ENCODE peak calls at places on chromosomes 11 and 22, in nine cellular contexts. Z, U, W, M, T, C, K, N and S are unnamed samples. For H3K4me1, the result is how much of the 10 kb centered on the place peaks cover.

GRCh38 chr11:6604081-6604626 is 580 bp downstream of the ILK start:
- DNase-seq in N (peak), T (peak), K (peak), W (no peak), Z (peak), M (peak), U (peak), C (no peak), S (peak)

GRCh38 chr11:66497206-66497605 is 13.2 kb upstream of the BBS1 start:
- DNase-seq in M (no peak), N (no peak), K (no peak), Z (no peak), C (no peak), W (no peak), T (no peak), U (no peak), S (no peak)

GRCh38 chr11:19577849-19578619 is 134.6 kb upstream of the NAV2 start:
- DNase-seq in W (no peak), K (no peak), T (peak), C (no peak), U (peak), M (no peak), N (no peak), Z (no peak), S (peak)

GRCh38 chr11:1562469-1563148 is 9.5 kb downstream of the DUSP8 start:
- DNase-seq in C (no peak), U (no peak), Z (no peak), M (no peak), T (no peak), W (no peak), N (no peak), K (no peak), S (no peak)

GRCh38 chr11:19968860-19969259 is 191.4 kb downstream of the DBX1 start:
- DNase-seq in M (no peak), Z (peak), T (no peak), W (no peak), N (no peak), U (no peak), K (no peak), C (no peak), S (no peak)

GRCh38 chr11:117519590-117519989 is 191.9 kb downstream of the CEP164 start:
- DNase-seq in U (no peak), N (no peak), W (no peak), T (no peak), K (no peak), C (no peak), Z (no peak), M (no peak), S (no peak)

GRCh38 chr11:104134760-104135159 is 29.2 kb downstream of the PDGFD start:
- DNase-seq in M (peak), Z (peak), C (no peak), T (peak), W (no peak), K (no peak), U (no peak), N (no peak), S (peak)

GRCh38 chr11:37496196-37496595 is 898.2 kb upstream of the RAG2 start:
- DNase-seq in T (no peak), K (no peak), Z (no peak), C (no peak), U (no peak), M (no peak), N (no peak), W (no peak), S (no peak)

GRCh38 chr11:131038597-131038996 is 122.3 kb upstream of the SNX19 start:
- DNase-seq in T (peak), N (no peak), W (no peak), M (peak), U (no peak), Z (peak), K (no peak), C (no peak), S (no peak)

GRCh38 chr11:3138178-3139085 is 26.7 kb downstream of the OSBPL5 start:
- DNase-seq in Z (no peak), W (no peak), C (no peak), M (peak), N (peak), T (no peak), K (no peak), U (peak), S (no peak)

GRCh38 chr11:130915556-130916237 is 582 bp downstream of the SNX19 start:
- DNase-seq in N (no peak), M (no peak), T (no peak), K (no peak), W (no peak), Z (no peak), C (no peak), U (no peak), S (no peak)

GRCh38 chr11:126338346-126339055 is 17.0 kb upstream of the ST3GAL4 start:
- DNase-seq in M (no peak), K (no peak), C (no peak), T (no peak), Z (no peak), W (no peak), U (no peak), N (no peak), S (no peak)

GRCh38 chr11:43924112-43924855 is 18.2 kb upstream of the C11orf96 start:
- DNase-seq in T (no peak), N (peak), U (peak), W (no peak), Z (no peak), C (no peak), K (no peak), M (no peak), S (no peak)

GRCh38 chr11:8871283-8871775 is 39.7 kb upstream of the AKIP1 start:
- DNase-seq in W (no peak), U (peak), Z (peak), N (no peak), M (peak), T (peak), C (peak), K (peak), S (peak)

GRCh38 chr11:114340311-114341131 is 44.3 kb downstream of the NNMT start:
- DNase-seq in W (no peak), U (peak), Z (peak), K (peak), C (peak), T (peak), M (peak), N (peak), S (peak)

GRCh38 chr22:32206774-32207758 is 2.2 kb upstream of the RFPL2 start:
- DNase-seq in M (peak), T (peak), N (peak), U (no peak), C (peak), K (peak), Z (peak), W (no peak), S (peak)

GRCh38 chr11:64935634-64936081 is at the start of gene GPHA2:
- DNase-seq in M (peak), K (no peak), W (no peak), N (peak), U (no peak), T (no peak), C (no peak), Z (no peak), S (peak)

GRCh38 chr11:35272391-35272821 is 133.4 kb downstream of the CD44 start:
- DNase-seq in C (no peak), Z (no peak), T (no peak), U (no peak), M (no peak), W (no peak), K (no peak), N (no peak), S (no peak)

GRCh38 chr11:625636-626319 is 1.0 kb upstream of the CDHR5 start:
- DNase-seq in C (no peak), K (peak), U (peak), T (no peak), N (no peak), Z (no peak), W (no peak), M (no peak), S (no peak)

GRCh38 chr11:85238907-85239306 is 388.2 kb downstream of the DLG2 start:
- DNase-seq in K (no peak), U (no peak), W (no peak), Z (no peak), C (no peak), N (no peak), M (no peak), T (no peak), S (no peak)

GRCh38 chr11:15123849-15124248 is 9.1 kb downstream of the INSC start:
- DNase-seq in N (no peak), T (peak), Z (peak), C (peak), U (no peak), M (peak), W (peak), K (no peak), S (peak)

GRCh38 chr22:36816338-36816634 is 549 bp downstream of the PVALB start:
- DNase-seq in T (no peak), C (no peak), M (peak), U (no peak), Z (no peak), K (no peak), N (peak), W (no peak), S (no peak)
- H3K9ac ChIP-seq in T (no peak), C (no peak), M (peak), U (peak), Z (no peak), K (no peak), N (no peak), W (no peak), S (no peak)

DNA sequence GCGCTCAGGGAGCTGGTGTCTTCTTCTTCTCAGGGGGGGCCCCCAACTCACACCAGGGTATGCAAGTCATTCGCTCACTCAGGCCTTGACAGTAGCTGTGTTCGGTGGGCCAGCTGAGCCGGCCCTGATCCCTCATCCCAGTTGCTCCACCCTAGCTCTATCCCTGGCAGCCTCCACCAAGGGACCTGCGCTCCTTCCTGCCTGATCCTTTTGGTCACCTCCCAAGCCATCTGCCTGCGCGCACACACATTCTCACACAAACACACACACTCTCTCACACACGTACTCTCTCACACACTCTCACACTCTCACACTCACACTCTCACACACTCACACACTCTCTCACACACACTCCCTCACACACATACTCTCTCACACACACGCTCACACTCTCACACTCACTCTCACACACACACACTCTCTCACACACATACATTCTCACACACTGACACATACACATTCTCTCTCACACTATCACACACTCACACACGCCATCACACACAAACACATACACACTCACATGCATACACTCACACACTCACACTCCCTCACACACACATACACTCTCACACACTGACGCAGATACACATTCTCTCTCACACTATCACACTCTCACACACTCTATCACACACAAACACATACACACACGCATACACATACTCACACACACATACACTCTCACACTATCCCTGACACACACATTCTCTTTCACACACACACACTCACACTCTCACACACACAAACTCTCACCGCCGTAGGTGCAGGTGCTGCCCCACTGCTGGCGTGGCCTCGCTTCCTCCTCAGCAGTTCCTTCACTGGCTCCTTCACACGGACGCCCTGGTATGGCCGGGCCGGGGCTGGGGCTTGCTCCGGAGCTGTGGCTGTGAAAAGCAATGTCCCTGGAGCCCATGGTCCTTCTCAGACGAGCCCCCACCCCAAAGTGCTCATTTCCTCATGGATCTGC is 20.8 kb downstream of the POU2AF1 start:
- DNase-seq in U (peak), K (no peak), W (no peak), M (no peak), T (no peak), N (no peak), Z (no peak), C (no peak), S (no peak)
- H3K4me1 ChIP-seq in U (under half), K (under half), W (under half), M (under half), T (under half), N (under half), Z (under half), C (under half), S (under half)

GRCh38 chr22:24205438-24206189 is 24.3 kb downstream of the SUSD2 start:
- DNase-seq in C (no peak), Z (peak), U (no peak), T (no peak), K (no peak), N (no peak), M (no peak), W (no peak), S (no peak)

GRCh38 chr22:24209016-24209415 is 27.7 kb downstream of the SUSD2 start:
- DNase-seq in Z (no peak), T (no peak), M (no peak), C (no peak), K (no peak), W (no peak), N (no peak), U (no peak), S (peak)

GRCh38 chr22:24207264-24208011 is 26.2 kb downstream of the SUSD2 start:
- DNase-seq in T (peak), Z (no peak), C (no peak), N (no peak), K (no peak), M (no peak), W (no peak), U (no peak), S (no peak)

DNA sequence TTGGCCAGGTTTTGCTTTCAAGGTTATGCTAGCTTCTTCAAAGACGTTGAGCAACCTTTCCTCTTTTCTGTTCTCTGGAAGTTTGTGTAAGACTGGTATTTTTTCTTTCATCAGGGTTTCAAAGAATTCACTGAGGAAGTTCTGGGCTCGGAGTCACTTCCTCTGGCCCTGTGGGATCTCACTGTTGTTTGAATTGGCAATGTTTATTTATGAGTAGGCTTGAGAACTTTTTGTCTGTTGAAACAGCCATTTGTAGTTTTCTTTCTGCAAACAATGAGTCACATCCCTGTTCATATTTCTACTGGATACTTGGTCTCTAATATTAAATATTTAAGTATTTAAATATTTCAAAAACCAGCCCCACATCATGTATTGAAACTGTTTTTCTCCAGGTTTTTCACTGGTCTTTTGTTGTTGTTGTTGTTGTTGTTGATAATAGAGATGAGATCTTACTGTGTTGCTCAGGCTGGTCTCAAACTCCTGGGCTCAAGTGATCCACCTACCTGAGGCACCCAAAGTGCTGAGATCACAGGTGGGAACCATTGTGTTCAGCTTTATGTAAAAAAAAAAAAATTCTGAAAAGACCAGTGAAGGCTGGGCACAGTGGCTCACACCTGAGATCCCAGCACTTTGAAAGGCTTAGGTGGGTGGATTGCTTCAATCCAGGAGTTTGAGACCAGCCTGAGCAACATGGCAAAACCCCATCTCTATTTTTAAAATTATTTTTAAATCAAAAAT is 26.9 kb downstream of the SUSD2 start:
- DNase-seq in W (no peak), N (no peak), C (peak), K (no peak), T (peak), M (no peak), Z (peak), U (no peak), S (peak)
- H3K9ac ChIP-seq in W (peak), N (no peak), C (peak), K (no peak), T (no peak), M (no peak), Z (peak), U (no peak), S (peak)

DNA sequence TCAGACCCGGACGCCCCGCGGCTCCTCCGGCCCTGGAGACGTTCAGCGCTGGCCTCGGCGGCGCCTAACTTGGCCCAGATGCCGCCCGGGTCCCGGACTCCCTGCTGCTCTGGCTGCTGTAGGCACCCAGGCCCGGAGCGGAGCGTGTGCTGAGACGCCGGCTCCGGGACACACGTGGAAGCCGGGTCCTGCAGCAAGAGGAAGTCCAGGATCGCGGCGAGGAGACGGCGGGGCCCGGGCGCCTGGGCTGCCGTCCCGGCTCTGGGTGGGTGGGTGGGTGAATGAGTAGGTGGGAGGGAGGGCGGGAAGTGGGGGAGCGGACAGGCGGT is 223 bp downstream of the WT1 start:
- DNase-seq in K (no peak), C (no peak), T (no peak), M (no peak), Z (no peak), W (no peak), U (no peak), N (no peak), S (no peak)
- H3K4me1 ChIP-seq in K (under half), C (under half), T (under half), M (under half), Z (under half), W (under half), U (under half), N (under half), S (under half)

GRCh38 chr11:57599381-57599780 is 1.9 kb downstream of the SERPING1 start:
- DNase-seq in C (no peak), Z (no peak), K (no peak), U (no peak), W (no peak), T (no peak), M (peak), N (no peak), S (no peak)
- H3K9ac ChIP-seq in C (no peak), Z (no peak), K (no peak), U (peak), W (no peak), T (no peak), M (no peak), N (no peak), S (peak)

DNA sequence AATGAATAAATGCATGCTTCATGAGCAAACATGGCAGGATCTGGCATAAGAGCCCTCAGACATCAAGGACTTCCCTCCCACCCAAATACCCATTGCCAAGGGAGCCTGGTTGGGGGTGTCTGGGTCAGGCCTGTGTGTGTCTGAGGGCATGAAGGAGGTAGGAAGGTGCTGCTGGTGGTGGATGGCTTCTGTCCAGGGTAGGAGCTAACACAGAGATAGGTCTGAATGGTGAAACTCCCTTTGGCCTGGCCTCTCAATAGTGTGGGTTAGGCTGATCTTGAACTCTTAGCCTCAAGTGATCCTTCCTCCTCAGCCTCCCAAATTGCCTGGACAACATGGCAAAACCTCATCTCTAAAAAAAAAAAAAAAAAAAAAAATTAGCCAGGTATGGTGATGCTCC is 2.8 kb downstream of the AMPD3 start:
- DNase-seq in C (no peak), W (no peak), N (peak), K (no peak), T (no peak), M (no peak), U (no peak), Z (no peak), S (no peak)
- H3K4me1 ChIP-seq in C (under half), W (under half), N (under half), K (under half), T (under half), M (under half), U (under half), Z (under half), S (under half)

GRCh38 chr11:48006301-48006992 is 26.1 kb downstream of the PTPRJ start:
- DNase-seq in C (no peak), M (no peak), W (no peak), Z (peak), K (no peak), U (no peak), T (peak), N (no peak), S (peak)
- H3K9ac ChIP-seq in C (no peak), M (no peak), W (no peak), Z (no peak), K (no peak), U (no peak), T (no peak), N (no peak), S (peak)

DNA sequence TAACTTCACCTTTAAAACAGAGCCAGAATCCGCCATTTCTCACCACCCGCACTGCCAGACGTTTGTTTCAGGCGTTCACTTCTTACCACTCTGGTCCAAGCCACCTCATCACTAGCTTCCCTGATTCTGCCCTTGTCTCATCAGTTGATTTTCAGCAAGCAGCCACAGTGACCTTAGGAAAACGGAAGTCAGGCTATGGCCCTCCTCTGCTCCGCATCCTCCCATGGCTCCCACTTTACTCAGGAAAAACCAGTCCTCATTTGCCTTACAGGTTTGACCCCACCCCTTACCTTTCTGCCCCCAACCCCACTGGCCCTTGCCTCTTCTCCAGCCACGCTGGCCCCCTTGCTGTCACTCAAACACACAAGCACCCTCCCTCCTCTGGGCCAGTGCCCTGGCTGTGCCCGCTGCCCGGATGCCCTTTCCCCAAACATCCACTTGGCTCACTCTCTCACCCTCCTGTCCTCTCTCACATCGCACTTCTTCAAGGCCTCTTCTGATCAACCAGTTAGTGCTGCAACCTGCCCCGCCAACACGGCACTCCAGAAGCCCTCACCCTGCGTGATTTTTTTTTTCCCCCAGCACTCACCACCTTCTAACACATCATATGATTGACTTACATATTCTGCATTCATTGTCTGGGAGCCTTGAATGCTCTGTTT is 18.9 kb downstream of the TPST2 start:
- DNase-seq in C (no peak), W (no peak), K (no peak), U (no peak), M (no peak), T (no peak), Z (no peak), N (no peak), S (no peak)
- H3K4me1 ChIP-seq in C (under half), W (under half), K (under half), U (under half), M (under half), T (under half), Z (under half), N (under half), S (under half)